ENCODE peak calls at places on chromosomes 5 and 9, in four cellular contexts. One of them, this sample, is unnamed.

GRCh38 chr5:143870871-143871632 is 59.1 kb downstream of the HMHB1 start:
- DNase-seq in HEK293T: no peak
- DNase-seq in activated effector memory CD4-positive, alpha-beta T cell treated with Interleukin-2 at 50 U/mL for 16 hours: no peak
- DNase-seq in stimulated activated naive B cell treated with anti-CD40 and anti-IgM and Interleukin-4, amounts not matched to agents 10 μg/mL and 1 μg/mL and 100 μg/mL, for 72 hours: no peak
- DNase-seq in this sample: no peak

GRCh38 chr9:127683723-127684122 is 23.1 kb upstream of the CFAP157 start:
- DNase-seq in activated effector memory CD4-positive, alpha-beta T cell treated with Interleukin-2 at 50 U/mL for 16 hours: no peak
- DNase-seq in stimulated activated naive B cell treated with anti-CD40 and anti-IgM and Interleukin-4, amounts not matched to agents 10 μg/mL and 1 μg/mL and 100 μg/mL, for 72 hours: no peak
- DNase-seq in HEK293T: no peak
- DNase-seq in this sample: no peak

GRCh38 chr9:137458194-137459146 is 664 bp downstream of the NSMF start:
- DNase-seq in stimulated activated naive B cell treated with anti-CD40 and anti-IgM and Interleukin-4, amounts not matched to agents 10 μg/mL and 1 μg/mL and 100 μg/mL, for 72 hours: no peak
- DNase-seq in activated effector memory CD4-positive, alpha-beta T cell treated with Interleukin-2 at 50 U/mL for 16 hours: no peak
- DNase-seq in HEK293T: no peak
- DNase-seq in this sample: no peak

GRCh38 chr9:101705135-101705661 is 33.2 kb downstream of the GRIN3A start:
- DNase-seq in activated effector memory CD4-positive, alpha-beta T cell treated with Interleukin-2 at 50 U/mL for 16 hours: peak; percentile 0
- DNase-seq in HEK293T: peak; percentile 40
- DNase-seq in stimulated activated naive B cell treated with anti-CD40 and anti-IgM and Interleukin-4, amounts not matched to agents 10 μg/mL and 1 μg/mL and 100 μg/mL, for 72 hours: peak; percentile 13
- DNase-seq in this sample: no peak

GRCh38 chr5:26388946-26389345 is 649.4 kb downstream of the CDH9 start:
- DNase-seq in stimulated activated naive B cell treated with anti-CD40 and anti-IgM and Interleukin-4, amounts not matched to agents 10 μg/mL and 1 μg/mL and 100 μg/mL, for 72 hours: no peak
- DNase-seq in HEK293T: no peak
- DNase-seq in activated effector memory CD4-positive, alpha-beta T cell treated with Interleukin-2 at 50 U/mL for 16 hours: no peak
- DNase-seq in this sample: no peak

GRCh38 chr5:108884736-108885135 is 137.0 kb downstream of the FER start:
- DNase-seq in activated effector memory CD4-positive, alpha-beta T cell treated with Interleukin-2 at 50 U/mL for 16 hours: no peak
- DNase-seq in HEK293T: no peak
- DNase-seq in stimulated activated naive B cell treated with anti-CD40 and anti-IgM and Interleukin-4, amounts not matched to agents 10 μg/mL and 1 μg/mL and 100 μg/mL, for 72 hours: no peak
- DNase-seq in this sample: no peak

GRCh38 chr9:13034696-13035006 is 244.8 kb downstream of the MPDZ start:
- DNase-seq in activated effector memory CD4-positive, alpha-beta T cell treated with Interleukin-2 at 50 U/mL for 16 hours: no peak
- DNase-seq in HEK293T: no peak
- DNase-seq in stimulated activated naive B cell treated with anti-CD40 and anti-IgM and Interleukin-4, amounts not matched to agents 10 μg/mL and 1 μg/mL and 100 μg/mL, for 72 hours: no peak
- DNase-seq in this sample: no peak

GRCh38 chr5:117336208-117336607 is 761.6 kb upstream of the SEMA6A start:
- DNase-seq in stimulated activated naive B cell treated with anti-CD40 and anti-IgM and Interleukin-4, amounts not matched to agents 10 μg/mL and 1 μg/mL and 100 μg/mL, for 72 hours: no peak
- DNase-seq in HEK293T: no peak
- DNase-seq in activated effector memory CD4-positive, alpha-beta T cell treated with Interleukin-2 at 50 U/mL for 16 hours: no peak
- DNase-seq in this sample: no peak

GRCh38 chr5:120678279-120678678 is 214.2 kb downstream of the PRR16 start:
- DNase-seq in HEK293T: no peak
- DNase-seq in activated effector memory CD4-positive, alpha-beta T cell treated with Interleukin-2 at 50 U/mL for 16 hours: no peak
- DNase-seq in stimulated activated naive B cell treated with anti-CD40 and anti-IgM and Interleukin-4, amounts not matched to agents 10 μg/mL and 1 μg/mL and 100 μg/mL, for 72 hours: no peak
- DNase-seq in this sample: no peak

GRCh38 chr5:93186031-93186682 is 394.9 kb downstream of the NR2F1-AS1 start:
- DNase-seq in activated effector memory CD4-positive, alpha-beta T cell treated with Interleukin-2 at 50 U/mL for 16 hours: no peak
- DNase-seq in stimulated activated naive B cell treated with anti-CD40 and anti-IgM and Interleukin-4, amounts not matched to agents 10 μg/mL and 1 μg/mL and 100 μg/mL, for 72 hours: no peak
- DNase-seq in HEK293T: no peak
- DNase-seq in this sample: no peak

GRCh38 chr5:158758666-158759065 is 341.1 kb downstream of the EBF1 start:
- DNase-seq in stimulated activated naive B cell treated with anti-CD40 and anti-IgM and Interleukin-4, amounts not matched to agents 10 μg/mL and 1 μg/mL and 100 μg/mL, for 72 hours: no peak
- DNase-seq in HEK293T: no peak
- DNase-seq in activated effector memory CD4-positive, alpha-beta T cell treated with Interleukin-2 at 50 U/mL for 16 hours: no peak
- DNase-seq in this sample: no peak